ENCODE peak calls at places on chromosomes 2 and 18, in five cellular contexts. G, S, Z, Q and P are unnamed samples.

GRCh38 chr2:156792242-156792840 is 356.2 kb downstream of the GPD2 start:
- DNase-seq in G (no peak), S (no peak), Z (no peak), Q (no peak), P (no peak)

GRCh38 chr18:56937874-56938273 is 209.0 kb upstream of the BOD1L2 start:
- DNase-seq in G (no peak), S (no peak), Z (no peak), Q (no peak), P (no peak)

GRCh38 chr2:198168651-198169050 is 364.3 kb downstream of the PLCL1 start:
- DNase-seq in G (no peak), S (no peak), Z (no peak), Q (no peak), P (no peak)

GRCh38 chr2:19140463-19141208 is 217.8 kb downstream of the OSR1 start:
- DNase-seq in G (peak; percentile 72), S (no peak), Z (no peak), Q (peak; percentile 99), P (peak; percentile 2)

GRCh38 chr2:153386481-153386891 is 92.1 kb downstream of the RPRM start:
- DNase-seq in G (no peak), S (no peak), Z (no peak), Q (no peak), P (no peak)

GRCh38 chr18:8124232-8125146 is 484.7 kb upstream of the RAB12 start:
- DNase-seq in G (no peak), S (no peak), Z (no peak), Q (no peak), P (no peak)

GRCh38 chr18:2547477-2548087 is 23.7 kb downstream of the METTL4 start:
- DNase-seq in G (peak; percentile 22), S (peak; percentile 33), Z (peak; percentile 5), Q (peak; percentile 20), P (no peak)

GRCh38 chr2:168336786-168337388 is 89.5 kb upstream of the STK39 start:
- DNase-seq in G (peak; percentile 87), S (peak; percentile 28), Z (no peak), Q (peak; percentile 69), P (peak; percentile 60)

GRCh38 chr2:72182547-72183460 is 35.1 kb upstream of the CYP26B1 start:
- DNase-seq in G (no peak), S (no peak), Z (no peak), Q (no peak), P (no peak)

GRCh38 chr2:46351388-46352141 is 54.4 kb downstream of the EPAS1 start:
- DNase-seq in G (no peak), S (no peak), Z (no peak), Q (no peak), P (no peak)

GRCh38 chr2:28750316-28751101 is 1.1 kb upstream of the PPP1CB start:
- DNase-seq in G (no peak), S (peak; percentile 32), Z (no peak), Q (no peak), P (no peak)

GRCh38 chr2:134276381-134277172 is 22.7 kb downstream of the MGAT5 start:
- DNase-seq in G (no peak), S (no peak), Z (no peak), Q (no peak), P (no peak)

GRCh38 chr2:39640107-39640506 is 25.6 kb upstream of the TMEM178A start:
- DNase-seq in G (no peak), S (no peak), Z (no peak), Q (no peak), P (no peak)

GRCh38 chr2:71742953-71743601 is 289.7 kb downstream of the DYSF start:
- DNase-seq in G (peak; percentile 74), S (peak; percentile 79), Z (no peak), Q (no peak), P (no peak)

GRCh38 chr18:47050468-47050867 is 15.0 kb upstream of the ELOA2 start:
- DNase-seq in G (peak; percentile 54), S (no peak), Z (no peak), Q (peak; percentile 40), P (no peak)

GRCh38 chr18:9058426-9058825 is 44.1 kb upstream of the NDUFV2 start:
- DNase-seq in G (no peak), S (no peak), Z (no peak), Q (no peak), P (no peak)

GRCh38 chr2:234919711-234920110 is 32.1 kb upstream of the SH3BP4 start:
- DNase-seq in G (no peak), S (no peak), Z (no peak), Q (no peak), P (no peak)

GRCh38 chr2:153059338-153060052 is 341.1 kb downstream of the ARL6IP6 start:
- DNase-seq in G (peak; percentile 61), S (no peak), Z (no peak), Q (peak; percentile 56), P (no peak)

GRCh38 chr2:170814551-170815245 is 2.0 kb upstream of the GAD1 start:
- DNase-seq in G (no peak), S (no peak), Z (no peak), Q (no peak), P (peak; percentile 53)

GRCh38 chr18:9547767-9548166 is 66.6 kb downstream of the PPP4R1 start:
- DNase-seq in G (no peak), S (no peak), Z (no peak), Q (no peak), P (no peak)

GRCh38 chr2:20612835-20613341 is 38.0 kb downstream of the HS1BP3 start:
- DNase-seq in G (no peak), S (no peak), Z (no peak), Q (no peak), P (no peak)

GRCh38 chr2:144519934-144520717 is at the start of gene ZEB2:
- DNase-seq in G (peak; percentile 19), S (peak; percentile 79), Z (no peak), Q (peak; percentile 12), P (peak; percentile 56)

DNA sequence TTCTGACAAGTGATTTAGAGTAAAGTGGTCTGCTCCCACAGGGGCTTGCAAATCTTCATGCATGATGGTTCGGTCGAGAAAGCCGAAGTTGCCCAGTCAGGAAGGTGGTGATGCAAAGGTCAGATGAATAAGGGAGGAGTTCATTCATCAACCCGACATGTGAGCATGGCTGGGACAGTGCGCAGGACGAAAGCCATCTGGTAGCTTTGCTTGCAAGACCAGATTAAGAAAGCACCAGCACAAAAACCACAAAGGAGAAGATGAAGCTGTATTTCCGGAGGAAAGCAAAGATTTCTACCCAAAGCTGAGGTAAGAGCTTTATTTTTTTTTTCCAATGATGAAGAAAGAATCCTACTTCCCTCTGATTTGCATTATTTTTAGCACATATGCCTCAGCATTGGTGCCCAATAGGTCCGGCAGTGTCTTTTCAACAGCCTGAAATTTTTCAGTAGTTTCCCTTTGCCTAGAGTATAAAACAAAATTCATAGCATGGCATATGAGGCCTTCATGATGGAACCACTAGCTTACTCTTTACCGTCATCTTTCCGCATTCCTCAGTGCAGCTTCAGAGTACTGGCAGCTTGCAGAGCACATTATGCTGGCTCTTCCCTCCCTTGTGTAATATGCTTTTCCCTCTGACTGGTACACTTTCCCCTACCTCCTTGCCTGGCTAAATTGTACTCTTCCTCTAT is 112.0 kb upstream of the THOC1 start:
- DNase-seq in G (no peak), S (no peak), Z (no peak), Q (no peak), P (no peak)
- TF ChIP-seq YY1 in G (no peak), S (no peak), Z (no peak), Q (no peak), P (no peak)

DNA sequence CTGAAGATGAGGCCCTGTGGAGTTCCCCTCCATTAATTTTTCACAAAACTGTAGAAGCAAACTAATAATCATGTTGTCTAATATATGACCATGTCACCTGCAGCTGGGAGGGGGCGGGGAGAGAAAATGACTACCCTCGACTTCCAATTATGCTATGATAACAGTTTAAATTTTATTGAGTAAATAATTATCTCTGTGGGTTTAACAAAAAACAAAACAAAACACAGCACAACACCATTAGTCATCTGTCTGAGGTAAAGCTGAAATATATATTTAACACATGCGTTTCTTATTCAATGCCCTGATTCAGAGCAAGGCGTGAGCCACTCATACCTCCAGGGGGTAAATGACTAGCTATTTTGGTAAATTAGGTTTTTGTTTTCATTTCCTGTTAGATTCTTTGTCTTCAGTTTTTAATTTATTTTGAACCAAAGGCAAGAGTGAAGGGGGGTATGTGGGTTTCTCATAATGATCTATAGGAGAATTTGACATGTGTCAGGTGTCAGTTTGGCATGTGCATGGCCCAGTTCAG is 77.4 kb upstream of the ZCCHC2 start:
- DNase-seq in G (no peak), S (no peak), Z (no peak), Q (no peak), P (no peak)
- TF ChIP-seq ATF3 in G (no peak), S (no peak), Z (no peak), Q (no peak), P (no peak)

GRCh38 chr18:49561127-49561376 is 805 bp upstream of the LIPG start:
- DNase-seq in G (no peak), S (no peak), Z (no peak), Q (no peak), P (no peak)

GRCh38 chr18:49561377-49562193 is at the start of gene LIPG:
- DNase-seq in G (peak; percentile 57), S (peak; percentile 79), Z (no peak), Q (peak; percentile 34), P (peak; percentile 81)

GRCh38 chr18:49558356-49558755 is 3.5 kb upstream of the LIPG start:
- DNase-seq in G (no peak), S (no peak), Z (no peak), Q (no peak), P (no peak)

GRCh38 chr18:49562481-49563129 is 748 bp downstream of the LIPG start:
- DNase-seq in G (no peak), S (no peak), Z (no peak), Q (no peak), P (peak; percentile 53)

DNA sequence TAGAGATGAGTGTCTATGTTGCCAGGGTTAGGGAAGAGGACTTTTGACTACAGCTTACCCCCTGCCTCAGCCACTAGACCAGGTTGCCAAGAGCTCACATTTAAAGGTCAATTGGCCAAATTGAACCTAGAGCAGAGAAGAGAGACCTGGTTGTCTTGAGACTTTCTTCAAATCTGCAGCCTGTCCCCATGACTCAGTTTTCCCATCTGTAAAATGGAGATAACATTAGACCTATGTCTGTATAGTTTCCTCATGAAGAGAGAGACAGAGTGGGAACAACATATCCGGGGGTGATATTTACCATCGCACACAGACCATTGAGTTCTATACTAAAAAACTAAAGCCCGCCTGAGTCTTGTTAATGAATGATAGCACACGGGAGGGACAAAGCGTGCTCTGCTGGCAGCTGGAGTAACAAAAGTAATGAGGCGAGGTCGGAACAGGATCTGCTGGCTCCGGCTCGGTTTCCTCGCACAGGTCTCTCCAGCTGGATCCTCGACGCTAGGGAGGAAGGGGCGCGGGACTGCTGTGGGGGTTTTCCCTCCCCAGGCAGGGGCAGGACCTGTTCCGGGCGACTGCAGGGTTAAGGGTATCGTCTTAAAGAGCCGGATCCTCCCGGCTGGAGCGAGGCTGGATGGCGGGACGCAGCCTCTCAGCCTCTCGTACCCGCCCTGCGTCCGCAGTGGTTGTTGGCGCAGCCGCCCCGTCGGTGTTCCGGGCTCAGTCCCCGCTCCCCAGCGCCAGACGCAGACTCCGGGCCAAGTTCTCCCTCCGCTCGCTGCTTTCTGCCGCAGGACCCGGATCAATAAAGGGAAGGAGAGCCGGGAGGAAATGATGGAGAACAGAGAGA is 1.4 kb upstream of the LIPG start:
- DNase-seq in G (no peak), S (no peak), Z (no peak), Q (no peak), P (no peak)
- TF ChIP-seq RAD21 in G (no peak), S (no peak), Z (no peak), Q (no peak), P (no peak)

DNA sequence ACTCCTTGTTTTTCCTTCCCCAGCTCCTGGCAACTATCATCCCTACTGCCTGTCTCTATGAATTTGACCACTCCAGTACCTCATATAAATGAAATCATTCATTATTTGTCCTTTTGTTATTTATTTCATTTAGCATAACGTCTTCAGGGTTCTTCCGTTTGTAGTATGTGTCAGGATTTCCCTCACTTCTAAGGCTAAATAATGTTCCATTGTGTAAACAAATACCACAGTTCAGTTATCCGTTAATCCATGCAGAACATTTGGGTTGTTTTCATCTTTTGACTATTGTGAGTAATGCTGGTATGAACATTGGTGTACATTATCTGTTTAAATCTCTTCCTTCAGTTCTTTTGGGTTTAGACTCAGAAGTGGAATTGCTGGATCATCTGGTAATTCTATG is 18.8 kb downstream of the DYNC2LI1 start:
- DNase-seq in G (no peak), S (no peak), Z (peak; percentile 12), Q (no peak), P (no peak)
- TF ChIP-seq YY1 in G (no peak), S (no peak), Z (no peak), Q (no peak), P (no peak)